ENCODE peak calls at places on chromosomes 11 and 22, in four cellular contexts. M, Q, B and W are unnamed samples.

GRCh38 chr22:46484861-46485595 is 52.4 kb downstream of the CELSR1 start:
- DNase-seq in M (no peak), B (no peak), Q (peak; percentile 4), W (no peak)

GRCh38 chr11:77039491-77040400 is 5.5 kb downstream of the B3GNT6 start:
- DNase-seq in Q (no peak), M (peak; percentile 46), B (no peak), W (peak; percentile 65)

GRCh38 chr11:77406396-77406795 is 67.5 kb downstream of the PAK1 start:
- DNase-seq in Q (no peak), B (no peak), M (no peak), W (no peak)

GRCh38 chr22:40642316-40642715 is 5.8 kb upstream of the MRTFA start:
- DNase-seq in M (no peak), B (no peak), Q (no peak), W (no peak)

GRCh38 chr11:119179983-119180382 is 5.3 kb upstream of the NHERF4 start:
- DNase-seq in Q (no peak), B (no peak), M (no peak), W (no peak)

GRCh38 chr11:84894666-84895065 is 732.5 kb downstream of the DLG2 start:
- DNase-seq in Q (no peak), M (no peak), B (no peak), W (no peak)

GRCh38 chr11:8068605-8069221 is 12.3 kb upstream of the TUB start:
- DNase-seq in B (no peak), M (no peak), Q (peak; percentile 39), W (no peak)

GRCh38 chr11:122883682-122883981 is 1.1 kb downstream of the JHY start:
- DNase-seq in Q (no peak), B (no peak), M (no peak), W (no peak)

GRCh38 chr11:2578006-2578933 is 121.5 kb downstream of the KCNQ1OT1 start:
- DNase-seq in M (no peak), Q (no peak), B (peak; percentile 44), W (no peak)

GRCh38 chr11:112366777-112367176 is 106.1 kb upstream of the PLET1 start:
- DNase-seq in M (no peak), B (no peak), Q (peak; percentile 12), W (no peak)

GRCh38 chr11:10349806-10350205 is 44.9 kb downstream of the ADM start:
- DNase-seq in M (no peak), Q (no peak), B (no peak), W (no peak)

GRCh38 chr11:71078482-71078881 is 173.9 kb downstream of the SHANK2 start:
- DNase-seq in M (no peak), Q (peak; percentile 50), B (no peak), W (no peak)

GRCh38 chr11:123707206-123707605 is 34.3 kb downstream of the ZNF202 start:
- DNase-seq in Q (no peak), B (no peak), M (no peak), W (no peak)

GRCh38 chr22:38112361-38112760 is 1.9 kb upstream of the BAIAP2L2 start:
- DNase-seq in Q (no peak), M (no peak), B (no peak), W (no peak)

GRCh38 chr22:33000342-33001280 is 57.6 kb downstream of the SYN3 start:
- DNase-seq in M (peak; percentile 46), Q (peak; percentile 32), B (peak; percentile 31), W (peak; percentile 44)

GRCh38 chr11:118343981-118344521 is at the start of gene CD3G:
- DNase-seq in Q (no peak), M (peak; percentile 85), B (peak; percentile 26), W (no peak)

GRCh38 chr11:64339754-64340408 is at the start of gene CCDC88B:
- DNase-seq in B (peak; percentile 66), Q (no peak), M (peak; percentile 94), W (peak; percentile 89)

GRCh38 chr11:2193099-2193886 is 21.7 kb upstream of the TH start:
- DNase-seq in Q (no peak), M (no peak), B (peak; percentile 57), W (no peak)

GRCh38 chr11:83006877-83007330 is 64.8 kb downstream of the RAB30 start:
- DNase-seq in Q (peak; percentile 77), B (no peak), M (peak; percentile 40), W (peak; percentile 58)

GRCh38 chr11:20876738-20877137 is 207.4 kb downstream of the NELL1 start:
- DNase-seq in Q (no peak), M (no peak), B (no peak), W (no peak)

GRCh38 chr11:126310229-126310991 is 6.5 kb downstream of the DCPS start:
- DNase-seq in Q (peak; percentile 87), B (peak; percentile 74), M (peak; percentile 75), W (no peak)

GRCh38 chr11:80521592-80521991 is 1080.8 kb upstream of the TENM4 start:
- DNase-seq in M (no peak), B (no peak), Q (peak; percentile 70), W (no peak)

GRCh38 chr22:39492186-39492585 is 9.9 kb upstream of the MIEF1 start:
- DNase-seq in B (no peak), M (no peak), Q (no peak), W (no peak)

GRCh38 chr11:124278261-124278660 is 22.1 kb downstream of the OR8G5 start:
- DNase-seq in Q (no peak), M (no peak), B (no peak), W (no peak)

GRCh38 chr22:31138126-31138525 is 2.2 kb downstream of the PLA2G3 start:
- DNase-seq in Q (no peak), M (no peak), B (no peak), W (no peak)

GRCh38 chr22:31141551-31141950 is 1.2 kb upstream of the PLA2G3 start:
- DNase-seq in Q (no peak), M (no peak), B (no peak), W (no peak)

GRCh38 chr22:31140746-31141145 is 438 bp upstream of the PLA2G3 start:
- DNase-seq in Q (no peak), M (no peak), B (peak; percentile 57), W (no peak)

GRCh38 chr22:31139066-31139465 is 1.2 kb downstream of the PLA2G3 start:
- DNase-seq in B (no peak), M (no peak), Q (no peak), W (no peak)

DNA sequence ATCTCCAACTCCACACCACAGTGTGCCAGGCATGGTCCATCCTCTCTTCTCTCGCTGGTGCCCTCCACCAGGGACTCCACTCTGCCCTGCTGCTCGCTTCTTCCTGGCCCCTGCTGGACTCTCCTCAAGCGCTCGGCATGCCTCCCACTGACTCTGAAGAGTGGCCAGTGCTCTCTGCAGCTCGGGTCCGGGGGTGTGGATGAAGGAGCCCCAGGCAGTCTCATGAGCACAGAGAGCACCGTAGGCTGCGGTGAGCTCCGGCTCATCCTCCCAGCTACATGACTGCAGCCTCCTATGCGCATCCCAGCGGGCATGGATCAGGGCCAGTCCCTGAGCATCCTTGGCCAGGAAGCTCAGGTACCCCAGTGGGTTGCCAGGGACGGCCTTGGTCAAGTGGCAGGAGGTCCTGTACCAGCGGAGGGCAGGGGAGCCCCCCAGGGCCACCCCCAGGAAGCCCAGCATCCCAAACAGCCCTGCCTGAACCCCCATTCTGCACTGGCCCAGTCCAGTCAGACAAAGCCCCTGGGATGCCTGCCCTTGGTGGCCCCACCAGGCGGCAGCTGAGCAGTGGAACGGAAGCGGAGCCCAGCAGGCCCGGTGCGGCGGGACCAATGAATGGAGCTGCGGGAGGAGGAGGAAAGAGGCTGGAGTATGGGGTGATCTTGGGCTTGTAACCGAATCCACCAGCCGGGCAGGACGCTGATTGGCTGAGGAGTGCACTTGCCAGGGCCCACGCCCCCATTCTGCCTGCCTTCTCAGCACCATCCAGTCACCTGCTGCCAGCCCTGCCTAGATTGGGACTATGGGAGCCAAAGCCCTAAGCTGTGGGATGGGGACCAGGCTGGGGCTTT is at the start of gene PLA2G3:
- DNase-seq in M (no peak), B (peak; percentile 78), Q (no peak), W (no peak)
- TF ChIP-seq CTCF in M (no peak), B (no peak), Q (no peak), W (no peak)

GRCh38 chr11:18270102-18270501 is 4.0 kb downstream of the SAA1 start:
- DNase-seq in B (no peak), Q (no peak), M (no peak), W (no peak)
- TF ChIP-seq CTCF in B (no peak), Q (no peak), M (no peak), W (no peak)

GRCh38 chr11:68027667-68028066 is 2.8 kb upstream of the NDUFS8 start:
- DNase-seq in B (no peak), Q (no peak), M (no peak), W (no peak)

GRCh38 chr11:68026391-68027105 is 3.9 kb upstream of the NDUFS8 start:
- DNase-seq in M (no peak), B (no peak), Q (no peak), W (no peak)

GRCh38 chr11:68022531-68022930 is 8.0 kb upstream of the NDUFS8 start:
- DNase-seq in Q (no peak), M (no peak), B (no peak), W (no peak)

GRCh38 chr11:68024508-68024907 is 6.0 kb upstream of the NDUFS8 start:
- DNase-seq in Q (no peak), M (no peak), B (no peak), W (no peak)

GRCh38 chr11:68025047-68025446 is 5.4 kb upstream of the NDUFS8 start:
- DNase-seq in Q (no peak), B (no peak), M (peak; percentile 37), W (no peak)
- TF ChIP-seq CTCF in Q (no peak), B (no peak), M (no peak), W (peak; percentile 3)

DNA sequence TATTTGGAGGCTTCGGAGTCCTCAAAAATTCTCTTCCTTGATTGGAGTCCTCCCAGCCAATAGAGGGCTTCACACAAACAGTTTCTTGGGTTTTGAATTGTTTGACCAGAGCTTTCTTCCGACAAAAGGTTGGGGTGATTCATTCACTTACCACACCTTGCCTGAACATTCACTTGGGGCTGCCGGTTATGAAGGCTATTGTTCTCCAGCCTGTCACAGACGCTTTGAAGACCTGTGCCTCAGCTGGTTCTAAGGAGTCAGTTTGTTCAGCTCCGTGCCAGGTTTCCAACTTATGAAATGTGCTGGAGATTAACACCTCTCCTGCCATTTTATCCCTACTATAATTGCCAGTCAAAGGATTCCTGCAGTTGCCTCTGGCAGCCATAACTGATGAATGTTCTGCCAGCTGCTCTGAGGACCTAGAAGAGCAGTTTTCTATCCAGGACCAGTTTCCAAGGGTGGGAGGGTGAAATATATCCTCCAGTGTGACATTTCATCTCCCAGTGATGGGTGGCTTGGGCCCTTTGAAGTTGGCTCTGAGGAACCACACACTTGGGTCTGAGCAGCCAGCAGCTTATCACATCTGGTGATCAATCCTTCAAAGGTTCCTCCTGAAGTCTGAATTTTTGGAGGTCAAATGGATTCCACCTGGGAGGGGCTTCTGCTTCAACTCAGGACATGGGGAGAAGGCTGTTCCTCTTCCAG is 31.4 kb downstream of the LIMK2 start:
- DNase-seq in Q (peak; percentile 43), B (no peak), M (no peak), W (no peak)
- TF ChIP-seq CTCF in Q (peak; percentile 40), B (no peak), M (no peak), W (no peak)

GRCh38 chr11:46492540-46492939 is 101.0 kb upstream of the CHRM4 start:
- DNase-seq in B (no peak), Q (no peak), M (no peak), W (no peak)

GRCh38 chr11:46493786-46494185 is 100.0 kb downstream of the AMBRA1 start:
- DNase-seq in M (no peak), Q (no peak), B (no peak), W (no peak)

GRCh38 chr11:46490576-46491100 is 99.1 kb upstream of the CHRM4 start:
- DNase-seq in B (no peak), M (no peak), Q (no peak), W (no peak)

GRCh38 chr11:46491661-46492331 is 100.2 kb upstream of the CHRM4 start:
- DNase-seq in Q (no peak), B (no peak), M (no peak), W (no peak)

GRCh38 chr11:46489668-46490560 is 98.3 kb upstream of the CHRM4 start:
- DNase-seq in Q (peak; percentile 59), B (no peak), M (peak; percentile 54), W (peak; percentile 43)
- TF ChIP-seq CTCF in Q (peak; percentile 71), B (peak; percentile 25), M (peak; percentile 71), W (peak; percentile 65)